ENCODE peak calls at places on chromosomes 13 and 19, in seven cellular contexts. Z is SK-N-SH, G is H1, X is HCT116, C is K562, S is HepG2, U is GM12878. R is an unnamed sample.

GRCh38 chr19:48683349-48683748 is 10.5 kb upstream of the NTN5 start:
- DNase-seq in C (no peak), G (no peak), S (no peak), U (no peak), Z (no peak), X (no peak), R (no peak)

GRCh38 chr19:45568732-45569131 is 15.9 kb downstream of the OPA3 start:
- DNase-seq in G (no peak), Z (no peak), X (peak; percentile 41), U (no peak), C (no peak), S (no peak), R (no peak)

GRCh38 chr13:20547479-20547908 is 19.5 kb upstream of the IFT88 start:
- DNase-seq in S (peak; percentile 89), X (no peak), U (no peak), G (no peak), Z (no peak), C (no peak), R (no peak)

GRCh38 chr13:83716121-83716520 is 166.2 kb downstream of the SLITRK1 start:
- DNase-seq in C (no peak), X (no peak), G (no peak), U (no peak), Z (no peak), S (no peak), R (no peak)

GRCh38 chr19:33394723-33395560 is 21.4 kb downstream of the CEBPG start:
- DNase-seq in X (no peak), S (no peak), G (no peak), Z (peak; percentile 38), U (no peak), C (no peak), R (no peak)

GRCh38 chr13:60981407-60981806 is 434.2 kb downstream of the PCDH20 start:
- DNase-seq in Z (no peak), U (no peak), C (no peak), X (no peak), S (no peak), G (no peak), R (no peak)

GRCh38 chr19:5880604-5881078 is 10.3 kb upstream of the FUT5 start:
- DNase-seq in U (no peak), G (no peak), Z (no peak), S (peak; percentile 90), X (no peak), C (no peak), R (no peak)

GRCh38 chr13:24858953-24859352 is 95.0 kb downstream of the RNF17 start:
- DNase-seq in U (no peak), X (no peak), G (no peak), C (no peak), S (no peak), Z (no peak), R (no peak)

GRCh38 chr19:29450306-29450705 is 75.5 kb upstream of the VSTM2B start:
- DNase-seq in S (no peak), G (no peak), U (no peak), Z (no peak), X (no peak), C (no peak), R (no peak)

GRCh38 chr19:33156354-33156753 is 24.4 kb downstream of the WDR88 start:
- DNase-seq in S (peak; percentile 35), X (no peak), G (no peak), C (no peak), Z (no peak), U (no peak), R (no peak)

GRCh38 chr19:7874080-7874856 is at the start of gene PRR36:
- DNase-seq in U (no peak), S (peak; percentile 58), G (no peak), Z (peak; percentile 93), X (no peak), C (no peak), R (peak; percentile 82)

GRCh38 chr19:4365341-4365740 is 22.0 kb downstream of the MPND start:
- DNase-seq in S (no peak), C (no peak), X (no peak), U (no peak), Z (no peak), G (no peak), R (no peak)

GRCh38 chr19:28170066-28170465 is 1042.9 kb downstream of the UQCRFS1 start:
- DNase-seq in S (no peak), G (no peak), C (no peak), Z (no peak), U (no peak), X (no peak), R (no peak)

GRCh38 chr13:113989585-113990300 is 15.9 kb upstream of the C13orf46 start:
- DNase-seq in C (no peak), G (no peak), U (no peak), X (no peak), S (no peak), Z (no peak), R (no peak)

GRCh38 chr13:67416047-67416925 is 186.2 kb upstream of the PCDH9 start:
- DNase-seq in U (no peak), X (no peak), S (peak; percentile 4), Z (peak; percentile 32), G (peak; percentile 38), C (peak; percentile 13), R (peak; percentile 38)

GRCh38 chr13:28582225-28582891 is 76.6 kb upstream of the POMP start:
- DNase-seq in U (no peak), G (no peak), X (no peak), C (peak; percentile 57), S (no peak), Z (no peak), R (no peak)

GRCh38 chr19:38250821-38251563 is 5.2 kb downstream of the PPP1R14A start:
- DNase-seq in Z (no peak), G (no peak), U (no peak), X (no peak), S (peak; percentile 82), C (no peak), R (no peak)

GRCh38 chr13:93603043-93603442 is 376.4 kb downstream of the GPC6 start:
- DNase-seq in U (no peak), C (no peak), Z (no peak), G (peak; percentile 2), S (no peak), X (no peak), R (no peak)

GRCh38 chr13:107817652-107818287 is 397.6 kb downstream of the LIG4 start:
- DNase-seq in U (no peak), Z (no peak), X (no peak), S (no peak), C (no peak), G (no peak), R (no peak)

GRCh38 chr13:89407357-89407756 is 1736.2 kb downstream of the SLITRK5 start:
- DNase-seq in C (no peak), X (no peak), S (no peak), U (no peak), Z (no peak), G (no peak), R (peak; percentile 10)

GRCh38 chr19:4359627-4360000 is 16.3 kb downstream of the MPND start:
- DNase-seq in X (no peak), U (no peak), C (no peak), Z (no peak), G (no peak), S (no peak), R (no peak)

GRCh38 chr19:30516111-30516510 is 143.9 kb downstream of the ZNF536 start:
- DNase-seq in X (no peak), Z (no peak), C (no peak), S (no peak), U (no peak), G (no peak), R (no peak)

GRCh38 chr19:17136026-17136425 is 60.4 kb downstream of the MYO9B start:
- DNase-seq in Z (no peak), C (no peak), G (no peak), S (no peak), U (no peak), X (no peak), R (no peak)
- TF ChIP-seq JUND in Z (no peak), C (no peak), G (no peak), S (no peak), U (no peak), X (no peak), R (no peak)

DNA sequence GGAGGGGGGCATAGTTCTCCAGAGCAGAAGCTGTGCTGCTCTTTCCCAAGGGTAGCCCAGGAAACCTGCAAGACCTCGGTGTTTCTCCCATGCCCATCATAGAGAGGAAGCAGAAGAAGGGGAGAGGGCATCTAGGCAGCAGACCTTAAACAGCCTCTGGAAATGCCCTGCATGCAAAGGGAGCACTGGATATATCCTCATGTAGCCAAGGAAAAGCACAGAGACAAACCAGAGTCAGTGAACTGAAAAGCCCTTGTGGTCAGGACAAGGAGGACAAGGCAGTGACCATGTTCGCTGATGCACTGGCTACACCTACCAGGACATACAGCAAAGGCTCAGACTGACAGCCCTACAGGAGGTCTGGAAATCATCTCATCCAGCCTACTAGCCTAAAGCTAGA is 4.2 kb upstream of the TBC1D4 start:
- DNase-seq in C (no peak), U (no peak), S (peak; percentile 35), Z (no peak), X (no peak), G (no peak), R (no peak)
- TF ChIP-seq JUND in C (no peak), U (no peak), S (no peak), Z (no peak), X (no peak), G (no peak), R (no peak)

DNA sequence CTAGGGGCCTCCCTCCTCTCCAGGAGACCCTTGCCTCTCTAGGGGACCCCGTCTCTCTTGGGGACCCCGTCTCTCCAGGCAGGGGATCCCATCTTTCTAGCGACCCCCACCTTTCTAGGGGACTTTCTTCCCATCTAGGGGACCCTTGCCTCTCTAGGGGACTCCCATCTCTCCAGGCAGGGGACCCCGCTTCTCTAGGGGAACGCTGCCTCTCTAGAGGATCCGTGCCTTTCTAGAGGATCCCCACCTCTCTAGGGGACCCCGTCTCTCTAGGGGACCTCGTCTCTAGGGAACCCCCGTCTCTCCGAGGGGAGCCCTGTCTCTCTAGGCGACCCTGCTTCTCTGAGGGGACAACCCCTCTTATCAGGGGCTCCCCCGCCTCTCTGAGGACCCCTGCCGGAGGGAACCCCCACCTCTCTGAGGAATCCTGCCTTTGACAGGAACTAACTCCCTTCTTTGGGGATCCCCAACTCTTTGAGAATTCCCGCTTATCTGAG is 19.1 kb upstream of the GATAD2A start:
- DNase-seq in U (no peak), S (no peak), C (no peak), X (no peak), G (no peak), Z (no peak), R (no peak)
- TF ChIP-seq JUND in U (no peak), S (no peak), C (no peak), X (no peak), G (no peak), Z (no peak), R (no peak)

DNA sequence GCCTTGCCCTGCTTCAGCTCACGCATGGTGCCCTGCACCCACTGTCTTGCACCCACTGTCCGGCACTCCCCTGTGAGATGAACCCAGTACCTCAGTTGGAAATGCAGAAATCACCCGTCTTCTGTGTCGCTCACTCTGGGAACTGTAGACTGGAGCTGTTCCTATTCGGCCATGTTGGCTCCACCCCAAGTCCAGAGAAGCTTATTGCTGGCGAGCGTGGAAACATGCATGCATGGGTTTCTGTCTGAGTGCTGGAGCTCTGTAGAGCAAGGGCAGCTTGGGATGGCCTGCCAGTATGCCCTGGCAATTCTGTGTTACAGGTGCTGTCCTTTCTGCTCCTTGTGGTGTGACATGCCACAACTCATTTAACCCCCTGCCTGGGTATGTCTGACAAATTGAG is 152.8 kb downstream of the SHISA2 start:
- DNase-seq in Z (no peak), S (no peak), X (no peak), C (no peak), G (no peak), U (no peak), R (no peak)
- TF ChIP-seq JUND in Z (no peak), S (no peak), X (no peak), C (no peak), G (no peak), U (no peak), R (no peak)